ENCODE peak calls at places on chromosomes 5 and 9, in eight cellular contexts. M, G, H, C, Q, V, E and W are unnamed samples. For H3K4me1, the result is how much of the 10 kb centered on the place peaks cover.

GRCh38 chr9:19138084-19138483 is 10.8 kb upstream of the PLIN2 start:
- DNase-seq in M (no peak), G (no peak), H (no peak), C (no peak), Q (no peak), V (no peak), E (no peak), W (no peak)

GRCh38 chr5:174272671-174273070 is 227.2 kb downstream of the NSG2 start:
- DNase-seq in M (no peak), G (no peak), H (no peak), C (no peak), Q (no peak), V (no peak), E (no peak), W (no peak)

GRCh38 chr5:151553130-151553670 is 37.9 kb downstream of the FAT2 start:
- DNase-seq in M (no peak), G (no peak), H (no peak), C (no peak), Q (no peak), V (no peak), E (no peak), W (no peak)

GRCh38 chr9:126482361-126483044 is 131.2 kb upstream of the LMX1B start:
- DNase-seq in M (no peak), G (peak), H (no peak), C (no peak), Q (no peak), V (peak), E (peak), W (peak)

GRCh38 chr5:87605663-87606062 is 192.9 kb upstream of the CCNH start:
- DNase-seq in M (no peak), G (no peak), H (no peak), C (no peak), Q (no peak), V (no peak), E (no peak), W (no peak)

GRCh38 chr5:136212252-136212721 is 19.3 kb upstream of the SMIM32 start:
- DNase-seq in M (peak), G (no peak), H (peak), C (peak), Q (no peak), V (peak), E (peak), W (peak)

GRCh38 chr5:95730730-95731570 is at the start of gene RHOBTB3:
- DNase-seq in M (peak), G (peak), H (peak), C (peak), Q (no peak), V (peak), E (peak), W (peak)

GRCh38 chr5:33311893-33312292 is 128.9 kb upstream of the TARS1 start:
- DNase-seq in M (no peak), G (no peak), H (no peak), C (no peak), Q (no peak), V (no peak), E (no peak), W (peak)

GRCh38 chr9:76887003-76887821 is 18.7 kb downstream of the PRUNE2 start:
- DNase-seq in M (no peak), G (no peak), H (no peak), C (no peak), Q (no peak), V (no peak), E (no peak), W (peak)

GRCh38 chr5:125085797-125086505 is 339.5 kb upstream of the ZNF608 start:
- DNase-seq in M (no peak), G (no peak), H (no peak), C (no peak), Q (no peak), V (no peak), E (no peak), W (no peak)

GRCh38 chr5:151628112-151628823 is 37.1 kb upstream of the FAT2 start:
- DNase-seq in M (no peak), G (peak), H (peak), C (no peak), Q (no peak), V (no peak), E (peak), W (peak)

GRCh38 chr5:72246954-72247442 is 73.0 kb downstream of the MRPS27 start:
- DNase-seq in M (no peak), G (no peak), H (no peak), C (no peak), Q (no peak), V (no peak), E (no peak), W (peak)

GRCh38 chr5:2519153-2519552 is 232.3 kb downstream of the IRX2 start:
- DNase-seq in M (no peak), G (no peak), H (no peak), C (no peak), Q (no peak), V (no peak), E (no peak), W (no peak)

GRCh38 chr5:32222723-32223470 is 48.8 kb upstream of the GOLPH3 start:
- DNase-seq in M (no peak), G (no peak), H (no peak), C (no peak), Q (no peak), V (no peak), E (no peak), W (no peak)

GRCh38 chr9:136142416-136142800 is 23.7 kb upstream of the TMEM250 start:
- DNase-seq in M (no peak), G (no peak), H (no peak), C (no peak), Q (no peak), V (no peak), E (no peak), W (no peak)

GRCh38 chr5:148230240-148230639 is 8.1 kb upstream of the MARCOL start:
- DNase-seq in M (no peak), G (no peak), H (no peak), C (no peak), Q (no peak), V (no peak), E (no peak), W (no peak)

GRCh38 chr9:134863306-134863902 is 17.2 kb upstream of the FCN2 start:
- DNase-seq in M (no peak), G (no peak), H (no peak), C (no peak), Q (no peak), V (no peak), E (no peak), W (no peak)

GRCh38 chr5:17147225-17148120 is 70.0 kb upstream of the BASP1 start:
- DNase-seq in M (no peak), G (no peak), H (no peak), C (no peak), Q (no peak), V (no peak), E (no peak), W (peak)

GRCh38 chr5:125209650-125210049 is 463.2 kb upstream of the ZNF608 start:
- DNase-seq in M (peak), G (no peak), H (no peak), C (peak), Q (no peak), V (no peak), E (no peak), W (no peak)

GRCh38 chr9:77453857-77454647 is 194.1 kb downstream of the GNA14 start:
- DNase-seq in M (peak), G (no peak), H (no peak), C (no peak), Q (no peak), V (no peak), E (no peak), W (no peak)

GRCh38 chr5:41435276-41435675 is 75.1 kb downstream of the PLCXD3 start:
- DNase-seq in M (peak), G (no peak), H (no peak), C (no peak), Q (no peak), V (no peak), E (peak), W (no peak)

GRCh38 chr9:35714579-35715252 is 17.3 kb downstream of the TLN1 start:
- DNase-seq in M (no peak), G (no peak), H (no peak), C (no peak), Q (no peak), V (no peak), E (peak), W (no peak)

GRCh38 chr5:21646469-21646868 is 1206.7 kb downstream of the CDH12 start:
- DNase-seq in M (no peak), G (no peak), H (no peak), C (no peak), Q (no peak), V (no peak), E (no peak), W (peak)

GRCh38 chr9:4836676-4837075 is 43.9 kb downstream of the RCL1 start:
- DNase-seq in M (no peak), G (no peak), H (no peak), C (no peak), Q (no peak), V (no peak), E (no peak), W (no peak)

DNA sequence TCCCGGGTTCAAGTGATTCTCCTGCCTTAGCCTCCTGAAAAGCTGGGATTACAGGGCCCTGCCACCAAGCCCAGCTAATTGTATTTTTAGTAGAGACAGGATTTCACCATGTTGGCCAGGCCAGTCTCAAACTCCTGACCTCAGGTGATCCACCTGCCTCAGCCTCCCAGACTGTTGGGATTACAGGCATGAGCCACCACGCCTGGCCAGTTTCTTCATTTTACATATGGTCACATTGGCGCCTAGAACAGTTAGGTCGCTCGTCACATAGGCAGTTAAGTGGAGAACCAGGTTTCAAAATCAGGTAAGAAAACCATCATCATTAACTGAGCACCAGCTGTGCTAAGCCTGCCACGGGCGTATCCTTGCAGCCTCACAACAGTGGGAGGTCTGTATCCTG is 36.1 kb downstream of the OLFML2A start:
- DNase-seq in M (no peak), G (no peak), H (no peak), C (no peak), Q (no peak), V (no peak), E (no peak), W (no peak)
- H3K4me1 ChIP-seq in M (under half), G (under half), H (under half), C (under half), Q (under half), V (under half), E (under half), W (under half)

GRCh38 chr5:111229126-111229525 is 4.9 kb downstream of the CAMK4 start:
- DNase-seq in M (no peak), G (no peak), H (no peak), C (no peak), Q (no peak), V (no peak), E (no peak), W (no peak)

GRCh38 chr5:111229871-111230812 is 6.0 kb downstream of the CAMK4 start:
- DNase-seq in M (no peak), G (no peak), H (no peak), C (no peak), Q (no peak), V (no peak), E (no peak), W (no peak)

GRCh38 chr5:111232311-111233049 is 8.3 kb downstream of the CAMK4 start:
- DNase-seq in M (no peak), G (no peak), H (no peak), C (no peak), Q (no peak), V (no peak), E (no peak), W (no peak)

GRCh38 chr5:111233050-111233370 is 8.8 kb downstream of the CAMK4 start:
- DNase-seq in M (no peak), G (no peak), H (no peak), C (no peak), Q (no peak), V (no peak), E (no peak), W (no peak)

GRCh38 chr5:111231053-111231586 is 6.9 kb downstream of the CAMK4 start:
- DNase-seq in M (no peak), G (no peak), H (no peak), C (no peak), Q (no peak), V (no peak), E (no peak), W (no peak)
- H3K4me1 ChIP-seq in M (under half), G (under half), H (under half), C (under half), Q (half or more), V (under half), E (under half), W (under half)

GRCh38 chr9:94693485-94694191 is 32.9 kb upstream of the AOPEP start:
- DNase-seq in M (no peak), G (no peak), H (no peak), C (no peak), Q (no peak), V (no peak), E (no peak), W (no peak)

GRCh38 chr9:94699715-94700114 is 26.8 kb upstream of the AOPEP start:
- DNase-seq in M (no peak), G (no peak), H (no peak), C (no peak), Q (no peak), V (no peak), E (no peak), W (no peak)

GRCh38 chr9:94696545-94696944 is 30.0 kb upstream of the AOPEP start:
- DNase-seq in M (no peak), G (no peak), H (no peak), C (no peak), Q (no peak), V (no peak), E (no peak), W (no peak)

GRCh38 chr9:94700445-94700844 is 26.1 kb upstream of the AOPEP start:
- DNase-seq in M (no peak), G (no peak), H (no peak), C (no peak), Q (no peak), V (no peak), E (no peak), W (peak)

GRCh38 chr9:94697972-94698581 is 28.4 kb upstream of the AOPEP start:
- DNase-seq in M (no peak), G (no peak), H (no peak), C (no peak), Q (no peak), V (no peak), E (no peak), W (peak)
- H3K4me1 ChIP-seq in M (under half), G (under half), H (under half), C (under half), Q (under half), V (under half), E (under half), W (under half)

DNA sequence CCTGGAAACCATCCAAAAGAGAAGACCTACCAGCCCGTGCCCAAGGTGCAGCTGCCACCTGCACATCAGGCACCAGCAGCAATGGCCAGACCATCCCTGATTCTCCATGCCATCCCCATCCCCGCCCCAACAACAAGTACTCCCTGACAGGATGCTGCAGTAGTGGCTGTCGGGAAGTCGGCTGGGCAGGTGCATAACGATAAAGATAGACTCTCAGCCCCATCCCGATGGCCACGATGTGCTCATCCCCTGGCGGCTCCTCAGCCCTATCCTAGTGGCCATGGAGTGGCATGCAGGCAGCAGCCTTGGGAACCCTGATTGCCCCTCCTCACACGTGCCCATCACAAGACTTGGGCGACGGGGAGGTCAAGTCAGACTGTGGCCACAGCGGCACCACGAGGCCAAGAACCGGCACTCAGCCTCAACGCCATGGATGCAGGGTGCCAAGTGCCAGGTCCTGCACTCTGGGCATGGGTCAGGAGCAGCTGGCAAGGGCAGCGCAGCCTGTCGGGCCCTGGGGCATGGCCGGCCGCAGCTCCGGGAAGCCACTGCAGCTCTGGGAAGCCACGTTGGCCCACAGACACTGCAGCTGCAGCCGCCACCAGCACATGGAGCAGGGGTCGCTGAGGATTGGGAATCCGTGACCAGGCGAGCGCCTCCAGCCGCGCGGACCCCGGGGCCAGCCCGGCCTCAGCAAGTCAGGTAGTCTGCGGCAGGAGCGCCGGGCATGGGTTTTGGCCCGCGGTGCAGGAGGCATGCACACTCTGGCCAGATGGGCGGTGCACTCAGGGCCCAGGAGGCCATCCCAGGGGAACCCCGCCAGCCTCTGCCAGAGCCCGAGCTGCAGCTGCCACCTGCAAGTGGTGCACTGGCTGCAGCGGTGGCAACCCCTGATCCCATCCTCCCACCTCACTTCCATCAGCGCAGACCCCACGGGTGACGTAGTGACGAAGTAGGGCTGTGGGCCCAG is 368.6 kb upstream of the SPATA31A5 start:
- DNase-seq in M (no peak), G (no peak), H (no peak), C (no peak), Q (no peak), V (no peak), E (peak), W (no peak)
- H3K4me1 ChIP-seq in M (under half), G (under half), H (under half), C (under half), Q (under half), V (under half), E (under half), W (under half)

GRCh38 chr5:59276886-59277514 is 616.5 kb downstream of the PDE4D start:
- DNase-seq in M (no peak), G (no peak), H (no peak), C (peak), Q (no peak), V (no peak), E (no peak), W (no peak)
- H3K4me1 ChIP-seq in M (under half), G (under half), H (under half), C (under half), Q (under half), V (under half), E (under half), W (under half)

DNA sequence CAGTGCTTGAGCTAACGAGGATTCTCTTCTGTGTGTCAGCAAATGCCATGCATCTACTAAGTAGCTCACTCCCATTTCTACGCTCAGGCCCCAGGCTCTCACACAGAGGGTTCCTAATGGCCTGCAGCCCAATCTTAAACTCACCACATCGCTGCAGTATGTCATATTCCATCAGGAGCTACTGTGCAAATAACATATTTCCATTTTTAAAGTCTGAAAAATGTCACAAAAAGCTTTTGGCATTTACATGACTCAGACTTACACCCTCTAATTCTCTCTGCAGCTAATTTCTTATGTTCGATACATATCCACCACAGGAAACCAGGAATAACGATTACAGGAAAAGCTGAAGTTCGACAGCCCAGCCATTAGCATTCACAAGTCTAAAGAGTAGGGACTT is 474.7 kb downstream of the EFNA5 start:
- DNase-seq in M (no peak), G (no peak), H (peak), C (no peak), Q (no peak), V (no peak), E (no peak), W (no peak)
- H3K4me1 ChIP-seq in M (under half), G (under half), H (under half), C (under half), Q (under half), V (under half), E (under half), W (under half)

GRCh38 chr5:34669931-34670516 is 13.9 kb downstream of the RAI14 start:
- DNase-seq in M (peak), G (peak), H (no peak), C (no peak), Q (no peak), V (no peak), E (no peak), W (no peak)
- H3K4me1 ChIP-seq in M (under half), G (under half), H (under half), C (under half), Q (under half), V (under half), E (under half), W (under half)